ENCODE peak calls at places on chromosomes 1 and 21, in nine cellular contexts. D is mesenteric fat pad; N is psoas muscle; K is SHP77 treated with DMSO at 0.1 percent for 48 hours; T is activated T-cell treated with anti-CD3 and anti-CD28 coated beads for 1 hour; H is memory B cell; B is kidney; G is bronchial epithelial cell; J is CD8-positive, alpha-beta memory T cell. A is an unnamed sample.

GRCh38 chr1:832136-832535 is 91.6 kb upstream of the SAMD11 start:
- DNase-seq in D (no peak), N (no peak), K (no peak), T (no peak), H (no peak), B (no peak), G (no peak), J (no peak), A (no peak)

GRCh38 chr1:119873166-119874025 is 22.9 kb downstream of the ADAM30 start:
- DNase-seq in D (no peak), N (no peak), K (no peak), T (no peak), H (no peak), B (no peak), G (peak), J (no peak), A (no peak)

GRCh38 chr1:187551061-187551460 is 722.3 kb downstream of the PLA2G4A start:
- DNase-seq in D (no peak), N (no peak), K (no peak), T (no peak), H (no peak), B (peak), G (no peak), J (no peak), A (no peak)

GRCh38 chr1:167439301-167439988 is 78.9 kb downstream of the CD247 start:
- DNase-seq in D (peak), N (no peak), K (no peak), T (no peak), H (peak), B (no peak), G (peak), J (no peak), A (peak)

GRCh38 chr1:34928865-34929496 is 469 bp downstream of the DLGAP3 start:
- DNase-seq in D (no peak), N (no peak), K (no peak), T (no peak), H (peak), B (no peak), G (no peak), J (no peak), A (no peak)

GRCh38 chr1:54384921-54385726 is 21.1 kb downstream of the SSBP3 start:
- DNase-seq in D (no peak), N (no peak), K (no peak), T (no peak), H (no peak), B (no peak), G (no peak), J (no peak), A (no peak)

GRCh38 chr21:37257967-37258877 is 8.9 kb downstream of the VPS26C start:
- DNase-seq in D (no peak), N (peak), K (peak), T (peak), H (peak), B (peak), G (peak), J (peak), A (peak)

GRCh38 chr1:25623007-25623406 is 6.4 kb downstream of the MAN1C1 start:
- DNase-seq in D (no peak), N (no peak), K (no peak), T (no peak), H (no peak), B (no peak), G (no peak), J (no peak), A (no peak)

GRCh38 chr1:178651742-178652141 is 73.3 kb upstream of the RALGPS2 start:
- DNase-seq in D (no peak), N (no peak), K (no peak), T (no peak), H (no peak), B (no peak), G (no peak), J (no peak), A (no peak)

GRCh38 chr1:2300851-2301606 is 72.9 kb downstream of the SKI start:
- DNase-seq in D (peak), N (peak), K (no peak), T (peak), H (peak), B (peak), G (no peak), J (peak), A (no peak)

GRCh38 chr1:40851643-40852042 is 10.5 kb downstream of the CITED4 start:
- DNase-seq in D (no peak), N (no peak), K (no peak), T (no peak), H (no peak), B (no peak), G (no peak), J (no peak), A (no peak)

GRCh38 chr1:242554577-242554976 is 30.1 kb upstream of the PLD5 start:
- DNase-seq in D (no peak), N (no peak), K (no peak), T (no peak), H (no peak), B (no peak), G (peak), J (no peak), A (no peak)

GRCh38 chr1:2541619-2542246 is 11.7 kb upstream of the HES5 start:
- DNase-seq in D (no peak), N (peak), K (no peak), T (no peak), H (no peak), B (no peak), G (no peak), J (no peak), A (no peak)

GRCh38 chr1:225572422-225572821 is 80.5 kb downstream of the ENAH start:
- DNase-seq in D (no peak), N (no peak), K (no peak), T (no peak), H (no peak), B (no peak), G (peak), J (no peak), A (no peak)

GRCh38 chr1:21828075-21828474 is 16.0 kb downstream of the LDLRAD2 start:
- DNase-seq in D (no peak), N (no peak), K (no peak), T (no peak), H (no peak), B (no peak), G (no peak), J (no peak), A (no peak)

GRCh38 chr1:212157252-212157651 is 121.7 kb downstream of the DTL start:
- DNase-seq in D (no peak), N (no peak), K (no peak), T (no peak), H (no peak), B (no peak), G (peak), J (no peak), A (no peak)

GRCh38 chr1:207002731-207003146 is 29.8 kb downstream of the C1orf116 start:
- DNase-seq in D (no peak), N (no peak), K (no peak), T (no peak), H (no peak), B (no peak), G (peak), J (no peak), A (no peak)

GRCh38 chr1:156167536-156167935 is 14.2 kb downstream of the SEMA4A start:
- DNase-seq in D (no peak), N (no peak), K (no peak), T (no peak), H (no peak), B (no peak), G (no peak), J (no peak), A (no peak)

GRCh38 chr1:24957016-24957807 is 27.1 kb upstream of the RUNX3 start:
- DNase-seq in D (no peak), N (no peak), K (no peak), T (no peak), H (no peak), B (peak), G (no peak), J (no peak), A (no peak)

GRCh38 chr1:54310439-54311328 is 95.5 kb downstream of the SSBP3 start:
- DNase-seq in D (no peak), N (no peak), K (no peak), T (no peak), H (no peak), B (no peak), G (no peak), J (no peak), A (peak)

GRCh38 chr1:233518344-233518743 is 95.6 kb upstream of the KCNK1 start:
- DNase-seq in D (no peak), N (no peak), K (no peak), T (no peak), H (no peak), B (no peak), G (peak), J (no peak), A (peak)

GRCh38 chr1:163295949-163296348 is 25.8 kb upstream of the NUF2 start:
- DNase-seq in D (no peak), N (no peak), K (no peak), T (no peak), H (no peak), B (no peak), G (peak), J (no peak), A (no peak)

GRCh38 chr1:6359568-6360496 is 33.7 kb downstream of the ACOT7 start:
- DNase-seq in D (no peak), N (peak), K (no peak), T (no peak), H (peak), B (peak), G (peak), J (peak), A (no peak)